ENCODE peak calls at places on chromosomes 3 and 15, in ten cellular contexts. N, K, J, O, X, R, W, E, P and G are unnamed samples.

GRCh38 chr3:32844914-32845313 is 27.1 kb downstream of the TRIM71 start:
- DNase-seq in P (no peak), N (no peak), X (no peak), J (no peak), O (no peak), K (no peak), W (no peak), E (no peak), R (no peak), G (no peak)

GRCh38 chr3:129015388-129016105 is 14.4 kb downstream of the EFCC1 start:
- DNase-seq in R (no peak), O (no peak), P (peak; percentile 67), X (no peak), N (no peak), J (no peak), W (no peak), E (no peak), K (peak; percentile 97), G (no peak)

GRCh38 chr15:100201376-100202280 is 140.1 kb downstream of the ADAMTS17 start:
- DNase-seq in P (no peak), O (no peak), R (peak; percentile 61), N (no peak), X (no peak), J (no peak), K (no peak), W (no peak), E (no peak), G (no peak)

GRCh38 chr15:40014390-40014789 is 24.6 kb downstream of the SRP14 start:
- DNase-seq in X (no peak), K (no peak), R (no peak), J (no peak), E (no peak), P (no peak), N (no peak), O (no peak), W (no peak), G (no peak)

GRCh38 chr3:37526511-37526910 is 335.2 kb upstream of the CTDSPL start:
- DNase-seq in W (peak; percentile 23), J (no peak), O (no peak), P (no peak), X (no peak), R (peak; percentile 90), K (no peak), E (no peak), N (no peak), G (peak; percentile 82)

GRCh38 chr3:13500133-13500885 is 20.2 kb downstream of the HDAC11 start:
- DNase-seq in R (no peak), X (peak; percentile 56), W (no peak), K (no peak), E (no peak), J (no peak), N (peak; percentile 56), P (peak; percentile 42), O (peak; percentile 86), G (no peak)

GRCh38 chr3:38003371-38003816 is 12.8 kb downstream of the VILL start:
- DNase-seq in N (peak; percentile 80), O (peak; percentile 84), P (no peak), X (peak; percentile 71), J (peak; percentile 76), K (peak; percentile 17), R (peak; percentile 77), E (no peak), W (no peak), G (no peak)

GRCh38 chr15:50864876-50865275 is 43.6 kb upstream of the AP4E1 start:
- DNase-seq in X (no peak), O (no peak), K (no peak), E (no peak), W (no peak), P (no peak), N (no peak), R (no peak), J (no peak), G (no peak)

GRCh38 chr15:101258238-101259144 is 6.6 kb upstream of the CHSY1 start:
- DNase-seq in N (no peak), P (no peak), K (peak; percentile 80), J (peak; percentile 70), W (no peak), X (peak; percentile 50), O (peak; percentile 46), R (peak; percentile 82), E (peak; percentile 53), G (peak; percentile 55)

GRCh38 chr3:44069276-44069675 is 172.4 kb upstream of the TOPAZ1 start:
- DNase-seq in E (no peak), X (no peak), P (no peak), N (no peak), K (no peak), W (no peak), O (no peak), J (no peak), R (no peak), G (no peak)

GRCh38 chr3:67605377-67605776 is 49.0 kb downstream of the SUCLG2 start:
- DNase-seq in J (no peak), R (peak; percentile 78), E (no peak), X (peak; percentile 37), O (peak; percentile 9), K (peak; percentile 20), W (peak; percentile 57), N (no peak), P (no peak), G (peak; percentile 65)

GRCh38 chr15:99126930-99127329 is 22.1 kb downstream of the SYNM start:
- DNase-seq in R (no peak), E (no peak), W (no peak), X (no peak), N (no peak), P (no peak), K (no peak), O (no peak), J (no peak), G (no peak)

GRCh38 chr15:72724028-72724427 is 38.0 kb downstream of the BBS4 start:
- DNase-seq in W (no peak), O (no peak), R (no peak), K (no peak), E (no peak), X (no peak), P (no peak), J (no peak), N (no peak), G (no peak)

GRCh38 chr3:168752339-168752738 is 656.6 kb upstream of the GOLIM4 start:
- DNase-seq in N (no peak), K (no peak), O (no peak), X (no peak), P (no peak), R (no peak), W (no peak), J (no peak), E (no peak), G (no peak)

GRCh38 chr15:36359286-36359685 is 220.1 kb upstream of the CDIN1 start:
- DNase-seq in K (no peak), E (no peak), R (no peak), O (no peak), W (no peak), J (no peak), X (no peak), N (no peak), P (no peak), G (no peak)

GRCh38 chr3:123244128-123244527 is 42.4 kb downstream of the SEC22A start:
- DNase-seq in P (no peak), J (peak; percentile 24), K (no peak), N (no peak), W (no peak), X (no peak), O (peak; percentile 23), E (no peak), R (peak; percentile 38), G (no peak)

GRCh38 chr15:101409621-101410020 is 79.9 kb downstream of the PCSK6 start:
- DNase-seq in K (no peak), O (no peak), N (peak; percentile 48), P (no peak), E (peak; percentile 6), W (no peak), X (no peak), J (no peak), R (no peak), G (no peak)

GRCh38 chr15:57213783-57214366 is 162.4 kb upstream of the CGNL1 start:
- DNase-seq in O (no peak), P (no peak), K (peak; percentile 76), R (peak; percentile 54), E (no peak), N (no peak), J (no peak), W (no peak), X (no peak), G (peak; percentile 38)

GRCh38 chr3:94904275-94904674 is 841.4 kb downstream of the NSUN3 start:
- DNase-seq in W (no peak), X (no peak), K (no peak), E (no peak), J (no peak), N (no peak), P (no peak), R (no peak), O (no peak), G (no peak)

GRCh38 chr3:176359211-176359610 is 838.1 kb downstream of the TBL1XR1 start:
- DNase-seq in N (no peak), E (no peak), R (no peak), J (no peak), K (no peak), W (no peak), P (no peak), O (peak; percentile 27), X (no peak), G (no peak)

GRCh38 chr3:55486857-55487375 is at the start of gene WNT5A:
- DNase-seq in X (peak; percentile 65), R (peak; percentile 78), E (peak; percentile 28), P (no peak), K (peak; percentile 23), W (no peak), N (peak; percentile 84), J (peak; percentile 55), O (peak; percentile 68), G (no peak)

GRCh38 chr3:114333180-114333922 is 39.5 kb downstream of the TIGIT start:
- DNase-seq in O (no peak), W (peak; percentile 47), R (no peak), P (no peak), E (no peak), K (no peak), X (no peak), N (no peak), J (no peak), G (no peak)

GRCh38 chr15:89244512-89244869 is 712 bp downstream of the FANCI start:
- DNase-seq in E (no peak), J (no peak), X (no peak), N (no peak), K (no peak), W (no peak), O (no peak), R (no peak), P (no peak), G (no peak)

GRCh38 chr3:120608506-120608905 is 12.4 kb downstream of the NDUFB4 start:
- DNase-seq in W (no peak), X (no peak), O (no peak), J (no peak), E (no peak), P (no peak), K (no peak), R (no peak), N (no peak), G (no peak)